ENCODE peak calls at places on chromosomes 2 and 18, in five cellular contexts. Q is heart right ventricle; P is naive thymus-derived CD4-positive, alpha-beta T cell; A is CD8-positive, alpha-beta T cell; F is aorta. B is an unnamed sample. For H3K4me1, the result is how much of the 10 kb centered on the place peaks cover.

GRCh38 chr2:74581463-74581862 is 26.9 kb downstream of the DOK1 start:
- ATAC-seq in Q (no peak), P (no peak), A (no peak), F (no peak), B (no peak)

GRCh38 chr2:60480089-60480773 is 73.2 kb downstream of the BCL11A start:
- ATAC-seq in Q (no peak), P (no peak), A (no peak), F (no peak), B (no peak)

GRCh38 chr2:118940008-118940407 is 2.0 kb upstream of the MARCO start:
- ATAC-seq in Q (peak), P (no peak), A (no peak), F (no peak), B (no peak)

GRCh38 chr2:198371902-198372611 is 567.7 kb downstream of the PLCL1 start:
- ATAC-seq in Q (peak), P (no peak), A (no peak), F (no peak), B (no peak)

GRCh38 chr2:121237980-121238665 is 46.9 kb downstream of the TFCP2L1 start:
- ATAC-seq in Q (no peak), P (no peak), A (no peak), F (no peak), B (no peak)

GRCh38 chr2:189248116-189248515 is 68.6 kb upstream of the COL5A2 start:
- ATAC-seq in Q (no peak), P (no peak), A (no peak), F (no peak), B (no peak)

GRCh38 chr18:9417081-9417841 is 58.1 kb upstream of the RALBP1 start:
- ATAC-seq in Q (peak), P (no peak), A (no peak), F (peak), B (peak)

GRCh38 chr2:62568983-62569837 is 63.2 kb upstream of the TMEM17 start:
- ATAC-seq in Q (no peak), P (no peak), A (no peak), F (no peak), B (no peak)

GRCh38 chr2:239690651-239691631 is 290.1 kb upstream of the HDAC4 start:
- ATAC-seq in Q (peak), P (no peak), A (no peak), F (peak), B (no peak)

GRCh38 chr2:122323927-122324326 is 568.5 kb downstream of the TSN start:
- ATAC-seq in Q (no peak), P (peak), A (no peak), F (no peak), B (no peak)

DNA sequence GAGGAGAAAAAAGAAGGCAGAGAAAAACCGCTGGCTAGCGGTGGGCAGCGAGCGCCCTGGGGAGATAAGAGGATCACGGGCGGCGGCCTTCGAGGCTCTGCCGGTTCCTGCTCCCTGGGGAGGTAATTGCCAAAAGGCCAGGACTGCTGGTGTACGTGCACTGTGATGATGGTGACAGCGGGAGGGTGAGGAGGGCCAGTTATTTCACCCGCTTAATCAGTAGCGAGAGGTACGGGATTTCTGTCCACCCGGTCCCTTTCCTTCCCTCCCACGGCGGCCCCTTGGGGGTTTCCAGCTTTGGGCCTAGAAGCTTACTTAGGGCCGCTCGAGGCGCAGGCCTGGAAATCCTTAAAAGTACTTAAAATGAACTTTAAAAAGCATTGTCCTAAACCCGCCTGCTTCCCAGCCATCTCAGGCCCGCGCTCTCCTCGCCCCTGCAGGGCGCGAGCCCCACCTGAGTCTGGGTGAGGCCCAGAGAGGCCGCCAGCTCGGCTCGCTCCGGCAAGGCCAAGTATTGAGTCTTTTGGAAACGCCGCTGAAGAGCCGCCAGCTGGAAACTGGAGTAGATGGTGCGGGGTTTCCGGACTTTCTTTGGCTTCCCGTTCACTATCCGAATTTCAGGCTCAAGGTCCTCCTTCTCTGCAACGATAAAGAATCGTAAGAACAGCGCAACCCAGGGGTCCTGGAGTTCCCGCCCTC is 1.5 kb downstream of the DLX2 start:
- ATAC-seq in Q (no peak), P (no peak), A (no peak), F (no peak), B (no peak)
- H3K4me3 ChIP-seq in Q (peak), P (no peak), A (peak), F (no peak), B (peak)

GRCh38 chr2:12816379-12817306 is 99.9 kb downstream of the TRIB2 start:
- ATAC-seq in Q (no peak), P (no peak), A (no peak), F (no peak), B (no peak)

GRCh38 chr2:12818416-12819097 is 101.8 kb downstream of the TRIB2 start:
- ATAC-seq in Q (peak), P (no peak), A (no peak), F (peak), B (peak)

GRCh38 chr2:12817870-12818269 is 101.1 kb downstream of the TRIB2 start:
- ATAC-seq in Q (no peak), P (no peak), A (no peak), F (no peak), B (no peak)

GRCh38 chr2:12819721-12820120 is 103.0 kb downstream of the TRIB2 start:
- ATAC-seq in Q (no peak), P (no peak), A (no peak), F (no peak), B (no peak)

DNA sequence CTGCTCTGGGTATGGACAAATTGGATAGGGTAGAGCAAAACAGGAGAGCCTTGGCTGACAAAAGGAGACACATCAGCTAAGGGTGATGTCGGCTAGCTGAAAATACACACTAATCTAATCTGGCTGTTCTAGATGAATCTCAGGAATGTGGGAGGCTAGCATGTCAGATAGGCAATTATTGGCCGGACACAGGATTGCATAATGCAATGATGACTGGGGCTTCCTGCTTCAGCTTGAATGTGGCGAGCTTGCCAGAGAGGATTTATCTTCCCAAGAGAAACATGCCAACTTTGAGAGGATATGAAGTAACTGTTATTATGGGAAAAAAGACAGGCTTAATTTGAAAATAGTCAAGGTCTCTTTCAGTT is 102.3 kb downstream of the TRIB2 start:
- ATAC-seq in Q (peak), P (no peak), A (no peak), F (peak), B (peak)
- H3K27ac ChIP-seq in Q (peak), P (no peak), A (no peak), F (no peak), B (peak)

DNA sequence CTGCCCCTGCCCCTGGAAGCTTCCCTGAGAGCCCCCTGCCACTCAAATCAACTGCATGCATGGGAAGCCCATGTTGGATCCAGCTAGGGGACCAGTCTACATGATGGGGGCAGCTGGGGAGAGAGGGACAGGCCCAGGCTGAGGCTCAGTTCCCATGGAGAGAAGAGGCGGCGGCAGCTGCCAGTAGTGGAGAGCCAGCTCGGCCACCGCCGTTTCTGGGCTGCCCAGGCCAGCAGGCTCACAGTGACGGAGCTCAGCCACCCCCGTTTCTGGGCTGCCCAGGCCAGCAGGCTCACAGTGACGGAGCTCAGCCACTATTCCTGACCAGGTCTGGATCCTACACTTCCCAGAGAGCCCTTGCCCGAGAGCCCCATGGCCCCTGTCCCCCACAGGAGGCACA is 3.6 kb downstream of the MAB21L4 start:
- ATAC-seq in Q (no peak), P (no peak), A (no peak), F (no peak), B (no peak)
- H3K4me1 ChIP-seq in Q (under half), P (under half), A (under half), F (under half), B (under half)

DNA sequence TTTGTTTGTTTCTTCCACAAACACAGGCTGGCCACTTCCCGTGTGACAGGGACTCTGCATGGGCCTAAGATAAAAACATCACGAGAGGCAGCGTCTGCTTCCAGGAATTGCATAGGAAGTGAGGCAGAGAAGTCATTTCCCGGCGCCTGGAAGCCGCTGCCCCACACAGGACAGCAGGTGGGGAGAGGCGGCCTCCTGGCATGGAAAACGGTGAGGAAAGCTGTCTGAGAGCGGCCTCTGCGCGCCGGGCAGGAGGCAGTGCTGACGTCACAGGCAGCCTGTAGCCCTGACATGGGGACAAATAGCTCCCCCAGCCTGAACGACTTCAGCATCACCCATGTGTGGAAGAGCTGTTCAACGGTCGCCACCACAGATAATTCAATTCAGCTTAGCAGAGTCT is 139.2 kb downstream of the PXDN start:
- ATAC-seq in Q (peak), P (no peak), A (no peak), F (peak), B (peak)
- H3K4me3 ChIP-seq in Q (peak), P (no peak), A (no peak), F (no peak), B (no peak)